ENCODE peak calls at places on chromosomes 1 and 21, in six cellular contexts. E is fibroblast of lung; C is MCF 10A; H is stimulated activated CD8-positive, alpha-beta memory T cell treated with anti-CD3 and anti-CD28 coated beads, Interleukin-4, amount 100 ng/mL, for 1 hour; R is CD8-positive, alpha-beta memory T cell; Q is left cardiac atrium. P is an unnamed sample.

GRCh38 chr21:34534522-34534921 is 22.5 kb upstream of the KCNE1 start:
- DNase-seq in H (no peak), E (no peak), Q (no peak), C (no peak), R (no peak), P (no peak)

GRCh38 chr1:16289959-16290358 is 53.0 kb upstream of the CPLANE2 start:
- DNase-seq in Q (no peak), R (no peak), E (no peak), C (peak), H (no peak), P (no peak)

GRCh38 chr1:60898987-60899386 is 183.4 kb upstream of the NFIA start:
- DNase-seq in E (no peak), Q (no peak), R (no peak), C (no peak), H (no peak), P (no peak)

GRCh38 chr1:112581530-112582192 is 37.3 kb downstream of the ST7L start:
- DNase-seq in H (no peak), E (peak), C (no peak), R (no peak), Q (no peak), P (no peak)

GRCh38 chr1:159113783-159114182 is 37.2 kb upstream of the AIM2 start:
- DNase-seq in R (no peak), Q (no peak), H (no peak), E (no peak), C (peak), P (no peak)

GRCh38 chr1:221672160-221672762 is 69.6 kb downstream of the DUSP10 start:
- DNase-seq in C (peak), Q (no peak), E (peak), R (no peak), H (no peak), P (no peak)

GRCh38 chr1:32771561-32772280 is 45.4 kb downstream of the YARS1 start:
- DNase-seq in H (no peak), R (no peak), Q (no peak), E (no peak), C (no peak), P (no peak)

GRCh38 chr1:215273838-215274516 is 191.4 kb downstream of the KCNK2 start:
- DNase-seq in R (no peak), Q (no peak), H (no peak), C (peak), E (peak), P (no peak)

GRCh38 chr1:107950434-107950833 is 14.5 kb downstream of the VAV3 start:
- DNase-seq in H (no peak), E (no peak), Q (no peak), R (no peak), C (no peak), P (no peak)

GRCh38 chr1:25084407-25084806 is 147.9 kb downstream of the SYF2 start:
- DNase-seq in E (no peak), R (no peak), H (no peak), C (no peak), Q (no peak), P (no peak)

GRCh38 chr1:31746687-31747086 is 17.5 kb downstream of the ADGRB2 start:
- DNase-seq in R (no peak), H (no peak), Q (no peak), E (no peak), C (no peak), P (no peak)

GRCh38 chr21:45872471-45872870 is 109.1 kb upstream of the COL6A1 start:
- DNase-seq in R (no peak), C (no peak), H (no peak), E (no peak), Q (peak), P (no peak)

GRCh38 chr1:145942405-145942804 is 15.1 kb upstream of the RBM8A start:
- DNase-seq in R (no peak), E (no peak), C (no peak), Q (no peak), H (no peak), P (no peak)

GRCh38 chr1:227069490-227069889 is 129.4 kb downstream of the COQ8A start:
- DNase-seq in H (no peak), E (no peak), C (no peak), Q (no peak), R (no peak), P (no peak)

GRCh38 chr1:68232354-68233148 is at the start of gene WLS:
- DNase-seq in C (peak), E (peak), R (no peak), Q (peak), H (no peak), P (peak)

GRCh38 chr1:150696151-150696550 is 803 bp downstream of the GOLPH3L start:
- DNase-seq in R (no peak), Q (no peak), C (peak), E (no peak), H (no peak), P (no peak)

GRCh38 chr1:78214334-78214733 is 168.6 kb downstream of the GIPC2 start:
- DNase-seq in Q (no peak), R (no peak), H (no peak), E (no peak), C (no peak), P (no peak)

GRCh38 chr1:10634428-10635384 is 160.0 kb downstream of the PEX14 start:
- DNase-seq in E (no peak), H (no peak), R (no peak), C (peak), Q (no peak), P (no peak)

GRCh38 chr1:1293618-1294249 is 13.5 kb downstream of the SCNN1D start:
- DNase-seq in E (no peak), C (no peak), Q (peak), R (no peak), H (no peak), P (no peak)

GRCh38 chr1:156431366-156432108 is 62.5 kb downstream of the RHBG start:
- DNase-seq in E (no peak), Q (no peak), C (no peak), H (no peak), R (no peak), P (no peak)

GRCh38 chr1:3632298-3632697 is 7.5 kb downstream of the TPRG1L start:
- DNase-seq in Q (no peak), H (no peak), E (no peak), C (no peak), R (no peak), P (no peak)

GRCh38 chr1:6103111-6103853 is 57.6 kb downstream of the KCNAB2 start:
- DNase-seq in E (no peak), H (no peak), C (no peak), R (no peak), Q (no peak), P (no peak)

GRCh38 chr1:167651161-167651693 is 21.2 kb downstream of the RCSD1 start:
- DNase-seq in Q (no peak), R (no peak), E (no peak), C (no peak), H (no peak), P (no peak)

GRCh38 chr1:63087966-63088365 is 234.4 kb upstream of the FOXD3 start:
- DNase-seq in R (no peak), C (no peak), E (no peak), Q (no peak), H (no peak), P (no peak)

GRCh38 chr1:209937996-209938959 is at the start of gene SYT14:
- DNase-seq in H (no peak), Q (no peak), E (peak), R (no peak), C (no peak), P (no peak)

GRCh38 chr1:176601358-176601757 is 138.4 kb downstream of the PAPPA2 start:
- DNase-seq in R (no peak), Q (no peak), C (no peak), H (no peak), E (no peak), P (no peak)

P was measured in NCI-H460.